ENCODE peak calls at places on chromosome 1, in seven cellular contexts. R, T, H, M, W, D and O are unnamed samples.

GRCh38 chr1:94095112-94095637 is 25.8 kb downstream of the ABCA4 start:
- DNase-seq in R (no peak), W (peak; percentile 85), H (no peak), T (peak; percentile 61), M (no peak), D (no peak), O (peak; percentile 86)

GRCh38 chr1:1833456-1833855 is 55.2 kb upstream of the NADK start:
- DNase-seq in T (no peak), M (no peak), H (no peak), D (peak; percentile 78), W (no peak), R (no peak), O (no peak)

GRCh38 chr1:16175610-16176553 is 20.0 kb upstream of the EPHA2 start:
- DNase-seq in T (peak; percentile 82), R (peak; percentile 79), D (no peak), M (peak; percentile 53), W (peak; percentile 93), H (peak; percentile 86), O (peak; percentile 95)

GRCh38 chr1:115413621-115414020 is 75.6 kb upstream of the NGF start:
- DNase-seq in H (no peak), T (no peak), M (no peak), W (no peak), D (no peak), R (no peak), O (no peak)

GRCh38 chr1:145885738-145886287 is at the start of gene ANKRD35:
- DNase-seq in H (peak; percentile 94), W (no peak), T (peak; percentile 90), D (peak; percentile 98), M (peak; percentile 94), R (peak; percentile 87), O (peak; percentile 44)

GRCh38 chr1:31346882-31347281 is 26.0 kb downstream of the FABP3 start:
- DNase-seq in H (no peak), T (no peak), M (no peak), D (no peak), R (no peak), W (no peak), O (no peak)

GRCh38 chr1:22447581-22448215 is 4.0 kb upstream of the ZBTB40 start:
- DNase-seq in R (no peak), W (peak; percentile 61), M (no peak), T (no peak), H (no peak), D (no peak), O (peak; percentile 59)

GRCh38 chr1:116325922-116326321 is 47.1 kb upstream of the ATP1A1 start:
- DNase-seq in T (no peak), W (no peak), D (no peak), M (no peak), H (no peak), R (no peak), O (no peak)

GRCh38 chr1:41455479-41456271 is 28.8 kb downstream of the EDN2 start:
- DNase-seq in D (no peak), M (no peak), T (peak; percentile 49), H (no peak), W (peak; percentile 34), R (no peak), O (no peak)

GRCh38 chr1:65882091-65882490 is 89.4 kb downstream of the PDE4B start:
- DNase-seq in H (no peak), W (no peak), T (no peak), M (no peak), R (no peak), D (no peak), O (no peak)

GRCh38 chr1:16718908-16719533 is 21.3 kb upstream of the RNU1-4 start:
- DNase-seq in D (peak; percentile 72), T (peak; percentile 54), M (peak; percentile 1), R (no peak), H (no peak), W (no peak), O (no peak)

GRCh38 chr1:12169442-12170135 is 2.8 kb downstream of the TNFRSF1B start:
- DNase-seq in H (no peak), T (no peak), M (no peak), R (no peak), D (no peak), W (no peak), O (no peak)

GRCh38 chr1:224800486-224801119 is 128.9 kb upstream of the DNAH14 start:
- DNase-seq in D (no peak), W (no peak), R (no peak), H (no peak), M (no peak), T (no peak), O (no peak)

GRCh38 chr1:108817811-108818210 is 39.1 kb downstream of the AKNAD1 start:
- DNase-seq in H (no peak), D (no peak), W (no peak), T (no peak), R (no peak), M (no peak), O (no peak)

GRCh38 chr1:152806576-152806975 is at the start of gene LCE1C:
- DNase-seq in D (no peak), W (no peak), H (no peak), R (no peak), T (no peak), M (no peak), O (no peak)

GRCh38 chr1:167483790-167484189 is 34.5 kb downstream of the CD247 start:
- DNase-seq in D (no peak), T (no peak), H (no peak), M (no peak), R (no peak), W (no peak), O (no peak)

GRCh38 chr1:154772611-154773515 is 97.2 kb downstream of the KCNN3 start:
- DNase-seq in R (no peak), T (no peak), W (no peak), D (peak; percentile 43), M (peak; percentile 65), H (no peak), O (no peak)

GRCh38 chr1:223208164-223209075 is 65.4 kb upstream of the TLR5 start:
- DNase-seq in M (no peak), H (no peak), T (no peak), W (no peak), D (no peak), R (no peak), O (no peak)

GRCh38 chr1:54485417-54485816 is 62.6 kb upstream of the ACOT11 start:
- DNase-seq in T (no peak), D (no peak), M (no peak), W (no peak), H (no peak), R (no peak), O (peak; percentile 70)

GRCh38 chr1:226825037-226825745 is 45.2 kb upstream of the PSEN2 start:
- DNase-seq in H (no peak), T (no peak), M (no peak), R (no peak), W (no peak), D (no peak), O (no peak)

GRCh38 chr1:173134800-173135199 is 72.3 kb downstream of the TNFSF4 start:
- DNase-seq in H (peak; percentile 56), T (no peak), R (peak; percentile 26), W (no peak), M (no peak), D (no peak), O (no peak)

GRCh38 chr1:246647113-246647512 is 77.1 kb upstream of the SCCPDH start:
- DNase-seq in H (no peak), D (no peak), R (no peak), M (peak; percentile 77), W (peak; percentile 76), T (peak; percentile 61), O (peak; percentile 62)
- TF ChIP-seq CTCF in H (peak; percentile 32), D (no peak), R (no peak), M (peak; percentile 61), W (peak; percentile 82), T (peak; percentile 55), O (peak; percentile 75)

DNA sequence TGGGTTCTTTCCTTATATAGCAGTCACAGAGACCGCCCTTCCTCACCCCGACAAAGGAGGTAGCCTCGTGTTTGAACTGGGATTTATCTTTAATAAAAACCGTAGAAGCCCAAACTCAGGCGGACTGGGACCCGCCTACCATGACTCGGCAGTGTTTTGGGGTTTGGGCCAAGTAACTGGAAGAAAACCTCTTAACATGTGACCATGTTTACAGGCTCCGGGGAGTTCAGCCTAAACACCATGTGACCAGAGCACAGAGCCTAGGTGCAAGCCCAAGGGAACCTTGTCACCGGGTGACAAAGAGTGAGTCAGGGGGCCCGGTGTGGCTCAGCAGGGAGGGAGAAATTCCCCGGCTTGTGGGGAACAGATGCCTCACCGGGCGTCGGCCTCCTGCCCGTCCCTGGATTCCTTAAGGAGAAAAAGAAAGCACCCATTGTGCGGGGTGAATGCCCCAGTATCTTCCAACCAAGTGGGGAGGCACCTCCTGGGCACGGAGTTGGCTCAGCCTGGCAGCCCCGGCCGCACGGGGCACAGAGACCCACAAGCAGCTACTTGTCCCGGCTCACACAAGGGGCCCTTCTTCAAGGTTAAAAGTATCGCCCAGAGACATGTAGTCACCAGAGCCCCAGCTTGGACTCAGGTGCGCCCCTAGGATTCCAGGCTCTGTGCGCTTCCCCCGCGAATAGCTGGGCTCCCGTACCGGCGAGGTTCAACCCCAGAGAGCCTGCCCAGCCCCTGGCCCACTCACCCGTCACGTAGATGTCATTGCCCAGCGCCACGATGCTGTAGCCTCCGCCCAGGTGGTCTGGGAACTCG is 1.4 kb downstream of the KLHL21 start:
- DNase-seq in W (peak; percentile 96), T (peak; percentile 74), M (peak; percentile 43), R (peak; percentile 78), D (peak; percentile 91), H (peak; percentile 75), O (peak; percentile 96)
- TF ChIP-seq CTCF in W (no peak), T (no peak), M (no peak), R (no peak), D (no peak), H (no peak), O (no peak)

DNA sequence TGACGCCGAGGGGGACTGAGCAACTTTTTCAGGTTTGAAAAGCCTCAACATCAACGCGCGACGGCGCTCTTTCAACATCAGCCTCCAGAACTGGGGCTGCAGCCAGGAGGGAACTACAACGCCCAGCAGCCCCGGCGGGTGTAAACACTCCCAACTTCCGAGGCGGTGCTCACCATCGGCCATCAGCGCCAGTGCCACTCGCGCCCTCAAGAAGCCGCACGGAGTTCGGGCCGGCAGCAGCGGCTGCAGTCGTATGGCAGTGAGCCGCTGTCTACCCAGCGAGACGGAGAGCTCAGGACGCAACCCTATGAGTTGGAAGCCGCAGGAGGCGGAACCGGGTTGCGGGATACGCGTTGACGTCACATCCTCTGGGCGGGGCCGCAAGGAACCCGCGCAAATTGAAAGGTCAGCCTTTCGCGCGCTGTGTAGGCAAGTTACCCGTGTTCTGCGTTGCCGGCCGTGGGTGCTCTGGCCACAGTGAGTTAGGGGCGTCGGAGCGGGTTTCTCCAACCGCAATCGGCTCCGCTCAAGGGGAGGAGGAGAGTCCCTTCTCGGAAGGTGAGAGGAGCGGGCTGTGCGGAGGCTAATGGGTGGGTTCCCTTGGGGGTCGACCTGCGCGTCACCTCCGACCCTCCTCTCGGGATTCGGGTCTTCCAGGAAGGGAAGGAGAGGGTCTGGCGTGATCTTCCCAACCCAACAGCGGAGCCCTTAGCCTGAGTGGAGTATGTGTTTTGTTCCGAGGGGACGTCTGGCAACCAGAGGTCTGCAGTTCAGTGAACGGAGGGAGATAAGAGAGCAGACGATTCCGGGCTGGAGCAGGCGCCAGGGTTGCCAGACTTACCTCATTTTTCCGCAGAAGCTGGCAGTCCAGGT is at the start of gene EXO1:
- DNase-seq in M (peak; percentile 96), H (peak; percentile 93), D (peak; percentile 97), W (peak; percentile 90), T (peak; percentile 92), R (peak; percentile 90), O (peak; percentile 91)
- TF ChIP-seq CTCF in M (peak; percentile 54), H (peak; percentile 26), D (peak; percentile 40), W (peak; percentile 5), T (peak; percentile 41), R (no peak), O (peak; percentile 25)

DNA sequence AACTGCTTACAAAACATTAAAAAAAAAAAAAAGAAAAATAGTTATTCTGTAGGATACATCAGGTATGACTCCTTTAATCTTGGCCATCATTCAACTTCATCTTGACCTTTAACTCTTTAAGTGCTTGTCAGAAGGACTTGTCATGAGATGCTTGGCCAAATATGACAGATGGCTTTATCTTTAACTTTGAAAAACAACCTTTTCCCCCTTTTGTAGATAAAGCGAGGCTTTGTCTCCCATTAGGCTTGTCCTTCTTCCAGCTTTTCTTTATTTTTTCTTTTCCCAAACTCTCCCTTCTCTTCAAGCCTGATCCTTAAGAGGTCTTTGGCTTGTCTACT is 2.3 kb downstream of the SRSF10 start:
- DNase-seq in H (no peak), T (no peak), R (no peak), M (no peak), W (no peak), D (no peak), O (no peak)
- TF ChIP-seq CTCF in H (no peak), T (no peak), R (no peak), M (no peak), W (no peak), D (no peak), O (no peak)